ENCODE peak calls at places on chromosome 17, in six cellular contexts. One of them, this sample, is unnamed.

GRCh38 chr17:45719335-45720071 is 64.6 kb upstream of the CRHR1 start:
- DNase-seq in left ventricle myocardium inferior: no peak
- DNase-seq in LNCaP clone FGC: peak
- DNase-seq in upper lobe of right lung: no peak
- DNase-seq in cardiac fibroblast: peak
- DNase-seq in HL-60: no peak
- DNase-seq in this sample: peak

GRCh38 chr17:64008830-64009229 is 10.7 kb downstream of the PRR29 start:
- DNase-seq in upper lobe of right lung: peak
- DNase-seq in cardiac fibroblast: no peak
- DNase-seq in HL-60: no peak
- DNase-seq in LNCaP clone FGC: no peak
- DNase-seq in left ventricle myocardium inferior: no peak
- DNase-seq in this sample: no peak

GRCh38 chr17:60601443-60602384 is 1.7 kb downstream of the PPM1D start:
- DNase-seq in LNCaP clone FGC: peak
- DNase-seq in upper lobe of right lung: no peak
- DNase-seq in cardiac fibroblast: peak
- DNase-seq in HL-60: peak
- DNase-seq in left ventricle myocardium inferior: no peak
- DNase-seq in this sample: peak

GRCh38 chr17:45086865-45087495 is 25.9 kb downstream of the NMT1 start:
- DNase-seq in LNCaP clone FGC: no peak
- DNase-seq in upper lobe of right lung: no peak
- DNase-seq in cardiac fibroblast: no peak
- DNase-seq in left ventricle myocardium inferior: no peak
- DNase-seq in HL-60: no peak
- DNase-seq in this sample: no peak

GRCh38 chr17:81868674-81869220 is 2.4 kb downstream of the ARHGDIA start:
- DNase-seq in LNCaP clone FGC: no peak
- DNase-seq in cardiac fibroblast: peak
- DNase-seq in HL-60: no peak
- DNase-seq in left ventricle myocardium inferior: no peak
- DNase-seq in upper lobe of right lung: peak
- DNase-seq in this sample: no peak

GRCh38 chr17:16085066-16085699 is 85.6 kb downstream of the TTC19 start:
- DNase-seq in left ventricle myocardium inferior: no peak
- DNase-seq in upper lobe of right lung: no peak
- DNase-seq in cardiac fibroblast: peak
- DNase-seq in HL-60: no peak
- DNase-seq in LNCaP clone FGC: peak
- DNase-seq in this sample: no peak

GRCh38 chr17:43854498-43854897 is 7.5 kb downstream of the CD300LG start:
- DNase-seq in HL-60: no peak
- DNase-seq in left ventricle myocardium inferior: no peak
- DNase-seq in LNCaP clone FGC: no peak
- DNase-seq in cardiac fibroblast: no peak
- DNase-seq in upper lobe of right lung: peak
- DNase-seq in this sample: no peak

GRCh38 chr17:8153550-8153956 is 1.3 kb upstream of the PER1 start:
- DNase-seq in left ventricle myocardium inferior: peak
- DNase-seq in HL-60: no peak
- DNase-seq in upper lobe of right lung: peak
- DNase-seq in LNCaP clone FGC: no peak
- DNase-seq in cardiac fibroblast: peak
- DNase-seq in this sample: peak

GRCh38 chr17:45098869-45099616 is 33.3 kb downstream of the PLCD3 start:
- DNase-seq in cardiac fibroblast: peak
- DNase-seq in left ventricle myocardium inferior: peak
- DNase-seq in HL-60: peak
- DNase-seq in LNCaP clone FGC: no peak
- DNase-seq in upper lobe of right lung: peak
- DNase-seq in this sample: peak

GRCh38 chr17:65177901-65178300 is 40.7 kb downstream of the RGS9 start:
- DNase-seq in upper lobe of right lung: no peak
- DNase-seq in left ventricle myocardium inferior: no peak
- DNase-seq in LNCaP clone FGC: no peak
- DNase-seq in HL-60: no peak
- DNase-seq in cardiac fibroblast: peak
- DNase-seq in this sample: no peak

GRCh38 chr17:80190716-80191115 is 20.9 kb downstream of the CARD14 start:
- DNase-seq in cardiac fibroblast: no peak
- DNase-seq in LNCaP clone FGC: no peak
- DNase-seq in left ventricle myocardium inferior: no peak
- DNase-seq in HL-60: no peak
- DNase-seq in upper lobe of right lung: no peak
- DNase-seq in this sample: no peak

GRCh38 chr17:80192268-80192667 is 22.4 kb downstream of the CARD14 start:
- DNase-seq in cardiac fibroblast: peak
- DNase-seq in LNCaP clone FGC: peak
- DNase-seq in upper lobe of right lung: no peak
- DNase-seq in left ventricle myocardium inferior: no peak
- DNase-seq in HL-60: no peak
- DNase-seq in this sample: no peak

GRCh38 chr17:80191192-80191591 is 21.4 kb downstream of the CARD14 start:
- DNase-seq in LNCaP clone FGC: no peak
- DNase-seq in HL-60: no peak
- DNase-seq in cardiac fibroblast: no peak
- DNase-seq in upper lobe of right lung: no peak
- DNase-seq in left ventricle myocardium inferior: no peak
- DNase-seq in this sample: no peak

GRCh38 chr17:80189611-80190010 is 19.8 kb downstream of the CARD14 start:
- DNase-seq in LNCaP clone FGC: no peak
- DNase-seq in HL-60: no peak
- DNase-seq in left ventricle myocardium inferior: no peak
- DNase-seq in cardiac fibroblast: no peak
- DNase-seq in upper lobe of right lung: no peak
- DNase-seq in this sample: no peak

DNA sequence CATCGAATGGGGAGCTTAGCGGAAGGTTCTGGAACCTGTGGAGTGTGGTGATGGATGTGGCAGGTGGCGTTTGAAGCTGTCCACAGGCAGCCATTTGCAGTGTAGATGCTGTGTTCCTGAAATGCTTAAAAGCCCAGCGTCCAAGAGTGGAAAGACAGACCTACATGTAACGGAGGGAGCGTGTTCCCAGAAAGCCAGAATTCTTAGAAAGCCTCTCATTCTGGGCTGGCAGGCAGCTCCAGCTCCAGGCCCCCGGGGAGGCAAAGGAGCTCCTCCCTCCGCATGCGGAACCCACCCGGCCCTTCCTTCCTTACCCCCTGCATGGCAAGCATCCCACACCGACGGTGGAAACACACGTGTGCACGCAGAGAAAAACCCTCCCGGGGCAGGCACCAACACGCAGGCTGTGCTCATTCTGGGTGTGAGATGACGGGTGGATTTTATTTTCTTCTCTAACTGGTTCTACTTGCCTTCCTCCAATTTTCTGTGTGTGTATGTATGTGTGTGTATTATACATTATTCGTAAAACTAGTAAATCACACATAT is 22.0 kb downstream of the CARD14 start:
- DNase-seq in left ventricle myocardium inferior: no peak
- DNase-seq in LNCaP clone FGC: no peak
- DNase-seq in cardiac fibroblast: peak
- DNase-seq in upper lobe of right lung: no peak
- DNase-seq in HL-60: no peak
- DNase-seq in this sample: no peak
- H3K4me3 ChIP-seq in left ventricle myocardium inferior: peak
- H3K4me3 ChIP-seq in LNCaP clone FGC: no peak
- H3K4me3 ChIP-seq in cardiac fibroblast: no peak
- H3K4me3 ChIP-seq in upper lobe of right lung: no peak
- H3K4me3 ChIP-seq in HL-60: no peak
- H3K4me3 ChIP-seq in this sample: peak

DNA sequence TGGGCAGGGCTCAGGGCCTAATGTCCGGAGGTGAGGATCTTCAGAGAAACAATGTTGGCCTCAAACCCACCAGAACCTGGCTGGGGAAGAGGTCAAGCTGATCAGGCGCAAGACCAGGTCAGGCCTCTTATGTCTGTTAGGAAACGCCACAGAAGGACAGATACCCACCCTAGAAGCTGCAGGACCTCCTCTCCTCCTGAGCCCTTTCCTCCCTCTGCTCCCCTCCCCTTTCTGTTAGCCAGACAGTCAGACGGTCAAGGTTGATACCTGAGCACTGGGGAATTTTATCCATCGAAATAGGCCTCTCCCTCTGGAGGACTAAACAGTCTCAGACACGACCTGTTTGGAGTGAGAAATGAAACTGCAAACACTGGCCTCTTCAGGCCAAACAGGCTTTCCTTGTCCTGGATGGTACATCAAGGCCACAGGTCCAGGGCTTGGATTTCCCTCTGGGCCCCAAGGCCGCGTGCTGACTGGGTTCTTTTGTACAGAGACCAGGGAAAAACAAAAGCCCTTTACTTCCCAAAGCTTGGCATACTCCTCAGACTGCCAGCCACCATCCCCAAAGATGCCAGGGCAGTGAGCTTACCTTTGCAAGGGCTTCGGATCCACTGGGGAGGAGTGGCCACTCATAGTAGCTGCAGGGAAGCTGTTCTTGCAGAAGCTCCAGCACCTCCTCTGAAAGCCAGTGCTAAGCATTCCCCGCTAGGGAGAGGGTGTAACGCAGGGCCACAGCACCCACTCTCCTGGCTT is 135.8 kb downstream of the CCDC182 start:
- DNase-seq in LNCaP clone FGC: no peak
- DNase-seq in HL-60: no peak
- DNase-seq in upper lobe of right lung: peak
- DNase-seq in left ventricle myocardium inferior: no peak
- DNase-seq in cardiac fibroblast: no peak
- DNase-seq in this sample: no peak
- TF ChIP-seq CTCF in LNCaP clone FGC: peak
- TF ChIP-seq CTCF in HL-60: no peak
- TF ChIP-seq CTCF in upper lobe of right lung: no peak
- TF ChIP-seq CTCF in left ventricle myocardium inferior: no peak
- TF ChIP-seq CTCF in cardiac fibroblast: no peak
- TF ChIP-seq CTCF in this sample: no peak

DNA sequence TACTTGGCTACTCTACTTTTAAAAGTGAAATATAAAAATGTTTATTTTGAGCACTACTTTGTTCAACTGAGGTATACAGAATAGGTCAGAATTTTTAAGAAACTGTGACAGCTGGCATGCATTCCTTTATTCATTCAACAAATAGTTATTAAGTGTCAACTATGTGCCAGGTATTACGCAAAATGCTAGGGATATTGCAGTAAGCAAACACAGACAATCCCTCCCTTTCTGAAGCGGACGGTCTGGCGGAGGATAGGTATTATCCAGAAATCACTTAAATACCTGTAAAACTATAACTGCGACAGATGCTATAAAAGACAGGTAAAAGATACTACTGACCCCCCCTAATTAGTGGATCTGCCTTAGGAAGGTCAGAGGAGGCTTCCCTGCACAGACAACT is 26.1 kb downstream of the METTL16 start:
- DNase-seq in LNCaP clone FGC: peak
- DNase-seq in cardiac fibroblast: peak
- DNase-seq in HL-60: no peak
- DNase-seq in left ventricle myocardium inferior: no peak
- DNase-seq in upper lobe of right lung: no peak
- DNase-seq in this sample: no peak
- H3K4me3 ChIP-seq in LNCaP clone FGC: no peak
- H3K4me3 ChIP-seq in cardiac fibroblast: no peak
- H3K4me3 ChIP-seq in HL-60: no peak
- H3K4me3 ChIP-seq in left ventricle myocardium inferior: peak
- H3K4me3 ChIP-seq in upper lobe of right lung: peak
- H3K4me3 ChIP-seq in this sample: no peak

GRCh38 chr17:58527306-58527705 is 12.9 kb upstream of the MTMR4 start:
- DNase-seq in upper lobe of right lung: no peak
- DNase-seq in left ventricle myocardium inferior: no peak
- DNase-seq in HL-60: no peak
- DNase-seq in cardiac fibroblast: no peak
- DNase-seq in LNCaP clone FGC: no peak
- DNase-seq in this sample: no peak
- TF ChIP-seq CTCF in upper lobe of right lung: peak
- TF ChIP-seq CTCF in left ventricle myocardium inferior: peak
- TF ChIP-seq CTCF in HL-60: peak
- TF ChIP-seq CTCF in cardiac fibroblast: peak
- TF ChIP-seq CTCF in LNCaP clone FGC: no peak
- TF ChIP-seq CTCF in this sample: peak

GRCh38 chr17:56678249-56679144 is 85.0 kb downstream of the NOG start:
- DNase-seq in upper lobe of right lung: no peak
- DNase-seq in LNCaP clone FGC: no peak
- DNase-seq in HL-60: no peak
- DNase-seq in cardiac fibroblast: no peak
- DNase-seq in left ventricle myocardium inferior: no peak
- DNase-seq in this sample: no peak
- H3K4me3 ChIP-seq in upper lobe of right lung: peak
- H3K4me3 ChIP-seq in LNCaP clone FGC: no peak
- H3K4me3 ChIP-seq in HL-60: no peak
- H3K4me3 ChIP-seq in cardiac fibroblast: no peak
- H3K4me3 ChIP-seq in left ventricle myocardium inferior: peak
- H3K4me3 ChIP-seq in this sample: peak

GRCh38 chr17:66426397-66427033 is 124.1 kb downstream of the PRKCA start:
- DNase-seq in cardiac fibroblast: peak
- DNase-seq in left ventricle myocardium inferior: no peak
- DNase-seq in HL-60: no peak
- DNase-seq in upper lobe of right lung: no peak
- DNase-seq in LNCaP clone FGC: no peak
- DNase-seq in this sample: no peak
- TF ChIP-seq CTCF in cardiac fibroblast: peak
- TF ChIP-seq CTCF in left ventricle myocardium inferior: peak
- TF ChIP-seq CTCF in HL-60: no peak
- TF ChIP-seq CTCF in upper lobe of right lung: peak
- TF ChIP-seq CTCF in LNCaP clone FGC: no peak
- TF ChIP-seq CTCF in this sample: no peak

GRCh38 chr17:77433385-77434135 is 292.8 kb downstream of the SEC14L1 start:
- DNase-seq in LNCaP clone FGC: no peak
- DNase-seq in upper lobe of right lung: no peak
- DNase-seq in HL-60: no peak
- DNase-seq in cardiac fibroblast: peak
- DNase-seq in left ventricle myocardium inferior: peak
- DNase-seq in this sample: no peak
- H3K4me3 ChIP-seq in LNCaP clone FGC: no peak
- H3K4me3 ChIP-seq in upper lobe of right lung: no peak
- H3K4me3 ChIP-seq in HL-60: no peak
- H3K4me3 ChIP-seq in cardiac fibroblast: no peak
- H3K4me3 ChIP-seq in left ventricle myocardium inferior: peak
- H3K4me3 ChIP-seq in this sample: no peak

This sample was measured in dorsolateral prefrontal cortex.